ENCODE peak calls at places on chromosomes 13 and 19, in nine cellular contexts. X is GM06990; J is SJSA1; W is psoas muscle; H is CD8-positive, alpha-beta T cell; S is brain microvascular endothelial cell; Q is fibroblast of lung; U is GM12865; C is heart right ventricle. D is an unnamed sample.

GRCh38 chr13:102317593-102317992 is 84.3 kb downstream of the FGF14 start:
- DNase-seq in W (peak), U (no peak), J (no peak), C (peak), X (no peak), Q (peak), S (no peak), H (no peak), D (no peak)

GRCh38 chr13:110576736-110577476 is 15.4 kb upstream of the RAB20 start:
- DNase-seq in H (no peak), U (no peak), Q (no peak), W (no peak), C (no peak), J (no peak), S (no peak), X (no peak), D (no peak)

GRCh38 chr13:40779049-40779448 is 8.1 kb upstream of the MRPS31 start:
- DNase-seq in S (no peak), C (no peak), X (no peak), U (no peak), H (no peak), Q (no peak), J (no peak), W (no peak), D (no peak)

GRCh38 chr13:82833928-82834327 is 1048.3 kb downstream of the SLITRK1 start:
- DNase-seq in C (no peak), H (no peak), Q (peak), X (no peak), U (no peak), S (no peak), W (no peak), J (no peak), D (no peak)

GRCh38 chr19:30371960-30372824 is at the start of gene ZNF536:
- DNase-seq in C (no peak), J (no peak), Q (no peak), W (no peak), X (no peak), S (no peak), H (no peak), U (no peak), D (no peak)

GRCh38 chr19:42018503-42019193 is 24.6 kb upstream of the ATP1A3 start:
- DNase-seq in S (peak), H (no peak), W (no peak), U (no peak), X (no peak), Q (peak), C (no peak), J (no peak), D (no peak)

GRCh38 chr13:45683701-45684100 is 18.4 kb upstream of the CBY2 start:
- DNase-seq in C (no peak), H (no peak), J (no peak), S (no peak), W (no peak), X (no peak), U (no peak), Q (no peak), D (no peak)

GRCh38 chr13:45231722-45232121 is 30.9 kb upstream of the KCTD4 start:
- DNase-seq in Q (peak), W (no peak), S (peak), X (no peak), C (no peak), H (no peak), U (peak), J (no peak), D (no peak)

GRCh38 chr19:41951686-41952172 is 7.4 kb downstream of the RABAC1 start:
- DNase-seq in Q (peak), S (peak), H (peak), U (peak), J (peak), W (peak), X (peak), C (peak), D (no peak)

GRCh38 chr19:42185281-42185680 is 32.2 kb downstream of the DEDD2 start:
- DNase-seq in H (no peak), U (peak), C (no peak), X (no peak), S (no peak), J (no peak), W (no peak), Q (peak), D (no peak)

GRCh38 chr19:15463865-15464371 is 426 bp downstream of the RASAL3 start:
- DNase-seq in W (no peak), S (no peak), J (no peak), X (peak), Q (no peak), C (no peak), U (peak), H (peak), D (no peak)

GRCh38 chr19:35260694-35261304 is 8.0 kb upstream of the USF2 start:
- DNase-seq in W (no peak), H (no peak), U (no peak), J (peak), Q (no peak), S (no peak), X (no peak), C (no peak), D (no peak)

GRCh38 chr13:40963927-40964326 is 55.2 kb downstream of the ELF1 start:
- DNase-seq in X (no peak), U (no peak), H (no peak), Q (peak), S (no peak), J (no peak), C (no peak), W (no peak), D (no peak)

GRCh38 chr13:37109080-37109678 is 3.7 kb upstream of the CSNK1A1L start:
- DNase-seq in H (no peak), W (no peak), Q (peak), C (peak), S (peak), U (peak), J (no peak), X (no peak), D (no peak)

GRCh38 chr13:32476021-32476731 is 48.2 kb upstream of the N4BP2L1 start:
- DNase-seq in C (no peak), S (no peak), H (no peak), Q (no peak), J (no peak), U (no peak), X (no peak), W (no peak), D (no peak)

GRCh38 chr19:3413796-3414327 is 47.5 kb downstream of the NFIC start:
- DNase-seq in X (no peak), S (no peak), H (no peak), Q (no peak), J (no peak), U (no peak), W (no peak), C (no peak), D (no peak)

GRCh38 chr19:58181902-58182576 is 822 bp upstream of the ZNF274 start:
- DNase-seq in S (peak), W (peak), U (peak), X (no peak), Q (no peak), J (no peak), H (peak), C (peak), D (no peak)

GRCh38 chr13:23617551-23618014 is 47.4 kb downstream of the TNFRSF19 start:
- DNase-seq in Q (peak), J (no peak), U (no peak), C (no peak), X (no peak), W (no peak), S (peak), H (no peak), D (peak)

GRCh38 chr13:98275711-98276171 is 98.7 kb upstream of the RNF113B start:
- DNase-seq in C (no peak), Q (no peak), X (no peak), S (no peak), W (no peak), U (no peak), H (no peak), J (no peak), D (no peak)

GRCh38 chr19:3366104-3366760 is at the start of gene NFIC:
- DNase-seq in U (peak), C (peak), J (peak), X (peak), W (peak), S (peak), H (no peak), Q (peak), D (peak)

DNA sequence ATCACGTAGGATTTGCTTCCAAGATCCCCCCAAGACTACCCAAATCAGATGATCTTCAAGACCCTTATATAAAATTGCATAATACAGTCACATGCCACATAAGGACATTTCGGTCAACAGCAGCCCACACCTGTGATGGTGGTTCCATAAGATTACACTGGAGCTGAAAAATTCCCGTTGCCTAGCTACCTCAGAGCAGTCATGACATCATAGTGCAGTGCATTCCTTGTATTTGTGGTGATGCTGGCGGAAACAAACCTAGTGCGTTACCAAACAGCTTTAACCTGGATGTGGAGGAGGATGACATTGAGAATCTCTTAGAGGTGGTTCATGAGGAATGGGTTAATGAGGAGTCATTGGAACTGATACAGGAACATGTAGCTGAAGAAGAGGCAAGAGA is 4.8 kb downstream of the ZNF766 start:
- DNase-seq in S (no peak), W (no peak), J (no peak), H (no peak), C (no peak), Q (no peak), X (no peak), U (no peak), D (no peak)
- H3K4me3 ChIP-seq in S (no peak), W (no peak), J (no peak), H (no peak), C (no peak), Q (no peak), X (no peak), U (no peak), D (no peak)

GRCh38 chr13:33678906-33679657 is 138.9 kb upstream of the RFC3 start:
- DNase-seq in C (peak), S (peak), U (peak), H (peak), Q (peak), W (peak), X (peak), J (peak), D (peak)
- H3K4me3 ChIP-seq in C (peak), S (no peak), U (peak), H (no peak), Q (no peak), W (no peak), X (peak), J (no peak), D (no peak)

GRCh38 chr19:5293607-5294089 is 47.0 kb downstream of the PTPRS start:
- DNase-seq in H (no peak), X (no peak), J (peak), U (no peak), W (peak), C (no peak), S (no peak), Q (peak), D (no peak)

GRCh38 chr19:5292843-5293606 is 47.6 kb downstream of the PTPRS start:
- DNase-seq in C (peak), U (peak), J (peak), W (peak), Q (peak), X (peak), S (peak), H (peak), D (no peak)

GRCh38 chr19:5296021-5296420 is 44.6 kb downstream of the PTPRS start:
- DNase-seq in H (no peak), U (no peak), X (no peak), C (no peak), S (no peak), W (no peak), Q (no peak), J (no peak), D (no peak)

GRCh38 chr19:5296457-5297271 is 43.9 kb downstream of the PTPRS start:
- DNase-seq in S (no peak), X (no peak), Q (no peak), H (no peak), J (no peak), W (no peak), C (no peak), U (no peak), D (no peak)

GRCh38 chr19:5294403-5295160 is 46.0 kb downstream of the PTPRS start:
- DNase-seq in H (no peak), U (no peak), S (no peak), C (no peak), Q (no peak), W (no peak), X (no peak), J (no peak), D (no peak)
- H3K4me3 ChIP-seq in H (no peak), U (no peak), S (no peak), C (peak), Q (no peak), W (no peak), X (no peak), J (peak), D (peak)

GRCh38 chr19:10104665-10105221 is 1.4 kb upstream of the PPAN start:
- DNase-seq in U (peak), X (peak), S (no peak), W (no peak), C (no peak), H (peak), J (no peak), Q (no peak), D (no peak)
- H3K4me3 ChIP-seq in U (peak), X (peak), S (no peak), W (no peak), C (no peak), H (peak), J (no peak), Q (no peak), D (no peak)

DNA sequence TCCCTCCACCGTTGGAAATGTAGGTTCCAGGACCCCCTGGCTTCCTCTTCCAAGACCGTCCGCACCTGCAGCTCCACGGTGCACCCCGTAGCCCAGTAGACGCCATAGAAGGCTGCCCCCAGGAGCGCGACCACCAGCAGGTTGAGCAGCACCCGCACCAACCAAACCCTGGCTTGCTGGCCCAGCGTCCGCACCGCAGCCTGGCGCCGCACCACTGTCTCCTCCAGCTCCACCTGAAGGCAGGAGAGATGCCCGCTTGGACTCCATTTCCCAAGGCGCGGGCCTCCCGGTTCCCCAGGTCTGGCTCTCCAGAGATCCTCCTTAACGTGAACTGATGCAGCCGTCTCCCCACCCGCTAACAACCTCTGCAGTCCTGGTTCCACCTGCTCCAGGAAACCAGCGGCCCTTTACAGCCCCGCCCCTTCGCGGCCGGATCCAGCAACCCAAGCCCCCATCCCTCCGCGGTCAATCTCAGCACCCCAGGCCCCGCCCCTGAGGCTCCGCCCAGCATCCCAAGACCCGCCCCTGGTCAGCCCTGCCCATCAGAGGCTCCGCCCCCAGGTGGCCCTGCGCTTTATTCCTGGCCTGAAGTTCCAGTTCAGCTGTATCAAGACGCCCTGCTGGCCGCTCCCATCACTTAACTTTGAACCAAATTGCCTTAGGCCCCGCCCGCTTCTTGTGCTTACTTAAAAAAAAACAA is 5.0 kb upstream of the LENG1 start:
- DNase-seq in X (peak), J (peak), U (peak), H (peak), W (no peak), S (no peak), Q (peak), C (peak), D (no peak)
- H3K4me3 ChIP-seq in X (no peak), J (no peak), U (no peak), H (no peak), W (peak), S (no peak), Q (no peak), C (no peak), D (no peak)

DNA sequence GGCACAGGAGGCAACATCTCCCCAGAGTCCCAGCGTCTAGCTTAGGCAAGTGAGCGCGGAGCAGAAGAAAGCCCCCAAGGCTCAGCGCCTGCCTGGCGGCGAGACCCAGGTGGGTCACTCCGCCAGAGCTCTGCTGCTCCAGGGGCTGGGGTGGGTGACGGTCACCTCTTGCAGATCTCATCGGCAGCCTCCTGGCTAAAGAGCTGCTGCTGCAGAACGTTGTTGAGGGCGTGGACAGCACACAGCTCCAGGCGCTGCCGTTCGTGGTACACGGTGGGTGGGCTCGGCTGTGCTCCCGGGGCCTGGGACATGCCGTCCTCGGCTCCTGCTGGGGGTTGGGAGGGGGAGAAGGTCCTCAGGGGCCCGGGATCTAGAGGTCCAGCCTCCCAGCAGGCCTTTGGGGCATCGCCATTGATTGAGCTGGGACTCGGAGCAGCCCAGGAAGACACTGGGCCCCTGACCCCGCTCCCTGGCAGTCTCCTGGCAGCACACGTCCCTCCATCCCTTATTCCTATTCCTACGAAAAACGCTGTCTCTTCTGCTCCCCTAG is 795 bp downstream of the JOSD2 start:
- DNase-seq in J (no peak), U (no peak), Q (peak), C (no peak), W (no peak), S (no peak), X (no peak), H (no peak), D (no peak)
- H3K4me3 ChIP-seq in J (peak), U (peak), Q (peak), C (peak), W (peak), S (peak), X (peak), H (peak), D (peak)

DNA sequence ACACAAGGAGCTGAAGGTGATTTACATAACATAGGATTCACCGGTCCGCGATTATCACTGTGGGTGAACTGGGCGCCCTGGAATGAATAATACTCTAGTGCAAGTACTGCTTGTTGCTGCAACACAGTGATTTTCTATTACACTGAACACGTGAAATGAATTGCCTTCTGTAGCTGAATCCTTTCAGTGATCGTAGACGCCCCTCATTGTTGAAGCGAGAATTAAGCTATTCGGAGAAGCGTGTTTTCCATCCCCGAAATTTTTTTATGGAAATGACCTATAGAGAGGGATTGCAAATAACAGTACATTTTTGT is 2.7 kb upstream of the MAB21L1 start:
- DNase-seq in S (no peak), J (no peak), C (no peak), H (no peak), U (no peak), Q (no peak), W (no peak), X (no peak), D (no peak)
- H3K4me3 ChIP-seq in S (no peak), J (no peak), C (no peak), H (no peak), U (no peak), Q (no peak), W (no peak), X (no peak), D (no peak)

D was measured in AG09309.